ENCODE peak calls at places on chromosomes 12 and 14, in seven cellular contexts. One of them, this sample, is unnamed.

GRCh38 chr12:94566345-94566744 is 84.0 kb downstream of the TMCC3 start:
- DNase-seq in esophagus squamous epithelium: no peak
- DNase-seq in CD8-positive, alpha-beta T cell: no peak
- DNase-seq in stomach: no peak
- DNase-seq in BE2C: no peak
- DNase-seq in colonic mucosa: no peak
- DNase-seq in foreskin fibroblast: no peak
- DNase-seq in this sample: no peak

GRCh38 chr12:93156091-93156490 is 221.6 kb upstream of the NUDT4 start:
- DNase-seq in esophagus squamous epithelium: no peak
- DNase-seq in CD8-positive, alpha-beta T cell: no peak
- DNase-seq in BE2C: no peak
- DNase-seq in colonic mucosa: peak; percentile 45
- DNase-seq in foreskin fibroblast: no peak
- DNase-seq in stomach: peak; percentile 48
- DNase-seq in this sample: no peak

GRCh38 chr12:41053046-41053445 is 135.1 kb upstream of the PDZRN4 start:
- DNase-seq in esophagus squamous epithelium: no peak
- DNase-seq in colonic mucosa: no peak
- DNase-seq in stomach: no peak
- DNase-seq in BE2C: no peak
- DNase-seq in foreskin fibroblast: no peak
- DNase-seq in CD8-positive, alpha-beta T cell: no peak
- DNase-seq in this sample: no peak

GRCh38 chr12:30643366-30643765 is 52.3 kb downstream of the IPO8 start:
- DNase-seq in CD8-positive, alpha-beta T cell: no peak
- DNase-seq in colonic mucosa: no peak
- DNase-seq in foreskin fibroblast: no peak
- DNase-seq in BE2C: no peak
- DNase-seq in esophagus squamous epithelium: no peak
- DNase-seq in stomach: no peak
- DNase-seq in this sample: peak; percentile 18

GRCh38 chr14:60922050-60922449 is 58.8 kb downstream of the TRMT5 start:
- DNase-seq in esophagus squamous epithelium: no peak
- DNase-seq in foreskin fibroblast: no peak
- DNase-seq in stomach: no peak
- DNase-seq in colonic mucosa: no peak
- DNase-seq in BE2C: no peak
- DNase-seq in CD8-positive, alpha-beta T cell: no peak
- DNase-seq in this sample: peak; percentile 60

GRCh38 chr12:89161553-89161952 is 190.7 kb downstream of the DUSP6 start:
- DNase-seq in colonic mucosa: no peak
- DNase-seq in stomach: no peak
- DNase-seq in foreskin fibroblast: no peak
- DNase-seq in CD8-positive, alpha-beta T cell: no peak
- DNase-seq in esophagus squamous epithelium: no peak
- DNase-seq in BE2C: no peak
- DNase-seq in this sample: no peak

GRCh38 chr14:100539319-100539645 is 47.9 kb downstream of the BEGAIN start:
- DNase-seq in colonic mucosa: no peak
- DNase-seq in BE2C: no peak
- DNase-seq in stomach: no peak
- DNase-seq in CD8-positive, alpha-beta T cell: no peak
- DNase-seq in foreskin fibroblast: no peak
- DNase-seq in esophagus squamous epithelium: no peak
- DNase-seq in this sample: no peak

GRCh38 chr12:22626429-22626828 is 1.5 kb downstream of the ETNK1 start:
- DNase-seq in CD8-positive, alpha-beta T cell: no peak
- DNase-seq in colonic mucosa: no peak
- DNase-seq in stomach: no peak
- DNase-seq in BE2C: no peak
- DNase-seq in esophagus squamous epithelium: no peak
- DNase-seq in foreskin fibroblast: peak; percentile 33
- DNase-seq in this sample: peak; percentile 58

GRCh38 chr14:67851785-67852410 is 32.3 kb downstream of the RAD51B start:
- DNase-seq in stomach: no peak
- DNase-seq in foreskin fibroblast: no peak
- DNase-seq in colonic mucosa: no peak
- DNase-seq in CD8-positive, alpha-beta T cell: no peak
- DNase-seq in BE2C: no peak
- DNase-seq in esophagus squamous epithelium: no peak
- DNase-seq in this sample: no peak

GRCh38 chr12:105083551-105084105 is 630 bp downstream of the ALDH1L2 start:
- DNase-seq in stomach: peak; percentile 58
- DNase-seq in CD8-positive, alpha-beta T cell: no peak
- DNase-seq in foreskin fibroblast: peak; percentile 75
- DNase-seq in esophagus squamous epithelium: no peak
- DNase-seq in BE2C: peak; percentile 52
- DNase-seq in colonic mucosa: peak; percentile 30
- DNase-seq in this sample: peak; percentile 84

GRCh38 chr12:49296034-49296835 is 1.3 kb downstream of the PRPH start:
- DNase-seq in stomach: peak; percentile 57
- DNase-seq in CD8-positive, alpha-beta T cell: peak; percentile 30
- DNase-seq in colonic mucosa: peak; percentile 73
- DNase-seq in BE2C: peak; percentile 67
- DNase-seq in esophagus squamous epithelium: no peak
- DNase-seq in foreskin fibroblast: no peak
- DNase-seq in this sample: no peak

GRCh38 chr12:78966926-78967325 is 102.4 kb downstream of the SYT1 start:
- DNase-seq in foreskin fibroblast: no peak
- DNase-seq in BE2C: no peak
- DNase-seq in stomach: no peak
- DNase-seq in CD8-positive, alpha-beta T cell: no peak
- DNase-seq in esophagus squamous epithelium: no peak
- DNase-seq in colonic mucosa: no peak
- DNase-seq in this sample: no peak
- H3K4me3 ChIP-seq in foreskin fibroblast: no peak overlapping the region
- H3K4me3 ChIP-seq in BE2C: no peak overlapping the region
- H3K4me3 ChIP-seq in stomach: no peak overlapping the region
- H3K4me3 ChIP-seq in CD8-positive, alpha-beta T cell: no peak overlapping the region
- H3K4me3 ChIP-seq in esophagus squamous epithelium: no peak overlapping the region
- H3K4me3 ChIP-seq in colonic mucosa: no peak overlapping the region
- H3K4me3 ChIP-seq in this sample: no peak overlapping the region

GRCh38 chr14:104323551-104324175 is 185.3 kb downstream of the KIF26A start:
- DNase-seq in colonic mucosa: peak; percentile 17
- DNase-seq in esophagus squamous epithelium: no peak
- DNase-seq in foreskin fibroblast: no peak
- DNase-seq in BE2C: no peak
- DNase-seq in stomach: peak; percentile 7
- DNase-seq in CD8-positive, alpha-beta T cell: no peak
- DNase-seq in this sample: no peak

GRCh38 chr14:104319489-104320241 is 181.3 kb downstream of the KIF26A start:
- DNase-seq in foreskin fibroblast: no peak
- DNase-seq in CD8-positive, alpha-beta T cell: no peak
- DNase-seq in colonic mucosa: no peak
- DNase-seq in BE2C: peak; percentile 47
- DNase-seq in stomach: peak; percentile 18
- DNase-seq in esophagus squamous epithelium: no peak
- DNase-seq in this sample: no peak

GRCh38 chr14:104322531-104323466 is 184.4 kb downstream of the KIF26A start:
- DNase-seq in foreskin fibroblast: no peak
- DNase-seq in stomach: peak; percentile 17
- DNase-seq in CD8-positive, alpha-beta T cell: no peak
- DNase-seq in colonic mucosa: peak; percentile 17
- DNase-seq in esophagus squamous epithelium: no peak
- DNase-seq in BE2C: no peak
- DNase-seq in this sample: no peak

GRCh38 chr14:104320611-104321086 is 182.3 kb downstream of the KIF26A start:
- DNase-seq in esophagus squamous epithelium: no peak
- DNase-seq in stomach: peak; percentile 18
- DNase-seq in foreskin fibroblast: no peak
- DNase-seq in CD8-positive, alpha-beta T cell: no peak
- DNase-seq in colonic mucosa: no peak
- DNase-seq in BE2C: no peak
- DNase-seq in this sample: no peak

DNA sequence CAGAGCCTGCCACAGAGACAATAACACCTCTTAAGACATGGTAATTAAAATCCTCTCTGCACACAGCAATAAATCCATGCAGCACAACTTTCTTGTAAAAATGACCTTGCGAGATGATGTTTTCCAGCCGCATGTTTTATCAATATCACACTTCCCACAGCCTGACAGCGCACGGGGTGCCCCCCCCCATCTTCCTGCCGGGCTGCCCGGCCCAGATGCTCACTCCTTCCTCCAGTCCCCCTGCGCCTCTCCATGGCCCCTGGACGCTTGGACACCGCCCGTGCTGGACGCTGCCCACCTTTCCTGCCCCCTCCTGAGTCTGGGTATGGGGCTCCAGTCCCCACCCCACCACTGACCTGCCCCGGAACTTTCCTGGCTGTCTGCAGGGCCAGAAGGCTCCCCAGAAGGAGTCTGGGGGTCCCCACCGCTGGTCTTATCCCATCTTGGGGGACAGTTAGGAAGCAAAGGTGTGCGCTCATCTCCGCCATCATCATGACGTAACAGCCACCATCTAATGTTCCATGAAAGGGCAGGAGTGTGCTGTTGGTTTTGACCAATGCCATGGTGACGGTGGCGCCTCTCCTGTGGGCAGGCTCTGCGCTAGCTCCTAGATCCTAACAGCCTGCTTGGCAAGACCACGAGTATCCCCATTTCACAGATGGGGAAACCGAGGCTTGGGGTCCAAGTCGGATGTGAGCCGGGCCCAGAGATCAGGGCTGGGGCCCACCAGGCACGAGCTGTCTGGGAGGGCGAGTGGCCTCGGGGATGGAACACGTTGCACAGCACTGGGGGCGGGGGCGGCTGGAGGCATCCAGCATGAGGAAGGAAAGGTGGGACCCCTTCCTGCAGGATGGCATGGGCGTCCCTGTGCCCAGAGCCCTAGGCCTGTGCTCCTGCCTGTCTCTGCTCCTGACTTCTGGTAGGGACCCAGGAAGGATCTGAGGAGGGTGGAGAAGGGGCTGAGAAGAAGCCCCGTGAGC is 183.1 kb downstream of the KIF26A start:
- DNase-seq in BE2C: peak; percentile 9
- DNase-seq in stomach: peak; percentile 8
- DNase-seq in CD8-positive, alpha-beta T cell: no peak
- DNase-seq in esophagus squamous epithelium: no peak
- DNase-seq in foreskin fibroblast: no peak
- DNase-seq in colonic mucosa: no peak
- DNase-seq in this sample: no peak
- TF ChIP-seq CTCF in BE2C: no peak
- TF ChIP-seq CTCF in stomach: no peak
- TF ChIP-seq CTCF in CD8-positive, alpha-beta T cell: no peak
- TF ChIP-seq CTCF in esophagus squamous epithelium: no peak
- TF ChIP-seq CTCF in foreskin fibroblast: no peak
- TF ChIP-seq CTCF in colonic mucosa: no peak
- TF ChIP-seq CTCF in this sample: no peak

DNA sequence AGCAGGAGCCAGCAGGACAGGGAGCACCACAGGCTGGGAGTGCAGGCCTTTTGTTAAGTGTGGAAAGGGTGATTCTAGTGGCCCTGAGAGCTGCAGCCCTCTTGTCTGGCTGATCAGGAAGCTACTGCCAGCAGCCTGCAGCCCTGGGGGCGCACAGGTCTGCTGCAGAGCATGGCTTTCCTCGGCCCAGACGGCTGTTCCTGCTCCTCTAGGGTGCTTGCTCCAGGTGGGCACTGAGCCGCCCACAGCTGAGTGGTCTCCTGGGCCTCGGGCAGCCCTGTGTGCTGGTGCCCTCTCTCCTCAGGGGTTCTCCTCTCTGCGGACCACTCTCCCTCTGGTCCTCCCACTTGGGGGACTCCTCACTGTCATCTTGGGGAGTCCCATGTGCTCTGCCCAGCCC is 18.9 kb downstream of the CCDC88C start:
- DNase-seq in esophagus squamous epithelium: no peak
- DNase-seq in foreskin fibroblast: no peak
- DNase-seq in colonic mucosa: no peak
- DNase-seq in CD8-positive, alpha-beta T cell: no peak
- DNase-seq in stomach: no peak
- DNase-seq in BE2C: peak; percentile 66
- DNase-seq in this sample: no peak
- H3K4me3 ChIP-seq in esophagus squamous epithelium: no peak overlapping the region
- H3K4me3 ChIP-seq in foreskin fibroblast: no peak overlapping the region
- H3K4me3 ChIP-seq in colonic mucosa: no peak overlapping the region
- H3K4me3 ChIP-seq in CD8-positive, alpha-beta T cell: peak overlapping the region; percentile 36
- H3K4me3 ChIP-seq in stomach: no peak overlapping the region
- H3K4me3 ChIP-seq in BE2C: no peak overlapping the region
- H3K4me3 ChIP-seq in this sample: no peak overlapping the region

GRCh38 chr12:50574621-50575348 is 70.0 kb downstream of the DIP2B start:
- DNase-seq in colonic mucosa: no peak
- DNase-seq in esophagus squamous epithelium: no peak
- DNase-seq in CD8-positive, alpha-beta T cell: no peak
- DNase-seq in BE2C: no peak
- DNase-seq in stomach: no peak
- DNase-seq in foreskin fibroblast: peak; percentile 33
- DNase-seq in this sample: no peak

GRCh38 chr12:50584135-50584534 is 79.3 kb downstream of the DIP2B start:
- DNase-seq in BE2C: no peak
- DNase-seq in colonic mucosa: no peak
- DNase-seq in foreskin fibroblast: no peak
- DNase-seq in esophagus squamous epithelium: no peak
- DNase-seq in CD8-positive, alpha-beta T cell: no peak
- DNase-seq in stomach: no peak
- DNase-seq in this sample: no peak

GRCh38 chr12:50580436-50580835 is 75.7 kb downstream of the DIP2B start:
- DNase-seq in stomach: no peak
- DNase-seq in colonic mucosa: no peak
- DNase-seq in BE2C: no peak
- DNase-seq in CD8-positive, alpha-beta T cell: no peak
- DNase-seq in foreskin fibroblast: no peak
- DNase-seq in esophagus squamous epithelium: no peak
- DNase-seq in this sample: no peak

GRCh38 chr12:50581226-50582184 is 76.7 kb downstream of the DIP2B start:
- DNase-seq in stomach: no peak
- DNase-seq in CD8-positive, alpha-beta T cell: no peak
- DNase-seq in BE2C: no peak
- DNase-seq in foreskin fibroblast: peak; percentile 26
- DNase-seq in colonic mucosa: no peak
- DNase-seq in esophagus squamous epithelium: no peak
- DNase-seq in this sample: peak; percentile 54

DNA sequence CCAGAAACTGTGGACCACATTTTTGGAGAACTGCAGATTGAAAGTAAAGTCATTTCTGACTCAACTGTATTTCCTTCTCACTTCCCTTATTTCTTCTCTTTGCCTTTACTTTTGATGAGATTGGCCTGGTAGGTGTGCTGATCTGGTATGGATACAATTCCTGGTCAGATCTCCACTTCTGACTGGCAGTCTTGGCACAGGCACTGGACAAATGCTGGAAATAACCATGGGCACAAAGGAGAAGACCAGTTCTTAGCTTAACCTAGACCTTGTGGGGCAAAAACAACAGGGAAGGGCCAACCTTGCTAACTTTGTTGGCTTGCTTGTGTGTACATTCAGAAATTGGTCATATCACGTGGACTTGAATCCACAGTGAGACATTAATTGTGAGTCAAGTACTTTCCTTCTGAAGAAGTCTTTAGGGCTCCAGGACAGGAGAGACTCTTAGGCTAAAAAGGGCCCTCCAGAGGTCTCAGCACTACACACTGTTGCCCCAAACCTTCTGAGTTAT is 75.0 kb downstream of the DIP2B start:
- DNase-seq in BE2C: no peak
- DNase-seq in CD8-positive, alpha-beta T cell: no peak
- DNase-seq in stomach: no peak
- DNase-seq in foreskin fibroblast: no peak
- DNase-seq in esophagus squamous epithelium: no peak
- DNase-seq in colonic mucosa: no peak
- DNase-seq in this sample: peak; percentile 77
- TF ChIP-seq CTCF in BE2C: no peak
- TF ChIP-seq CTCF in CD8-positive, alpha-beta T cell: no peak
- TF ChIP-seq CTCF in stomach: no peak
- TF ChIP-seq CTCF in foreskin fibroblast: no peak
- TF ChIP-seq CTCF in esophagus squamous epithelium: no peak
- TF ChIP-seq CTCF in colonic mucosa: no peak
- TF ChIP-seq CTCF in this sample: no peak